ENCODE peak calls at places on chromosomes 2 and 18, in seven cellular contexts. S, Z, D, L, N, Q and M are unnamed samples.

GRCh38 chr2:23544589-23545295 is 159.8 kb downstream of the KLHL29 start:
- DNase-seq in L (no peak), D (no peak), Q (no peak), Z (no peak), N (no peak), S (no peak), M (peak)

GRCh38 chr2:215973954-215974699 is 39.2 kb downstream of the MREG start:
- DNase-seq in L (peak), Q (peak), S (no peak), N (no peak), D (no peak), Z (peak), M (no peak)

GRCh38 chr2:235605306-235605998 is 111.6 kb downstream of the AGAP1 start:
- DNase-seq in S (peak), Q (peak), D (peak), L (peak), N (no peak), Z (peak), M (peak)

GRCh38 chr2:159118115-159118858 is 149.8 kb downstream of the TANC1 start:
- DNase-seq in Z (peak), N (peak), S (peak), L (peak), Q (peak), D (peak), M (peak)

GRCh38 chr2:199370150-199370780 is 87.5 kb downstream of the SATB2 start:
- DNase-seq in L (peak), S (no peak), Q (peak), N (no peak), Z (peak), D (no peak), M (no peak)

GRCh38 chr2:71505086-71505769 is 51.9 kb downstream of the DYSF start:
- DNase-seq in N (no peak), Z (peak), S (no peak), D (no peak), L (no peak), Q (no peak), M (no peak)

GRCh38 chr2:144914622-144915230 is 394.8 kb upstream of the ZEB2 start:
- DNase-seq in Z (no peak), N (no peak), D (no peak), S (no peak), Q (peak), L (peak), M (no peak)

GRCh38 chr18:2906522-2907458 is 60.0 kb downstream of the EMILIN2 start:
- DNase-seq in S (no peak), N (peak), Q (peak), L (peak), D (no peak), Z (no peak), M (no peak)

GRCh38 chr2:219286436-219287115 is 7.4 kb downstream of the DNAJB2 start:
- DNase-seq in Q (no peak), Z (no peak), L (peak), D (no peak), N (no peak), S (no peak), M (no peak)

GRCh38 chr2:8662239-8662879 is 19.5 kb upstream of the ID2 start:
- DNase-seq in S (no peak), D (no peak), Q (peak), Z (peak), N (peak), L (peak), M (no peak)

GRCh38 chr18:76457957-76458356 is 37.1 kb downstream of the ZNF516 start:
- DNase-seq in Q (no peak), Z (no peak), N (no peak), D (no peak), S (no peak), L (no peak), M (no peak)

GRCh38 chr2:187890690-187891089 is 336.5 kb upstream of the TFPI start:
- DNase-seq in Q (no peak), L (no peak), N (no peak), D (no peak), Z (no peak), S (no peak), M (no peak)

GRCh38 chr2:49251766-49252165 is 97.5 kb upstream of the FSHR start:
- DNase-seq in Q (peak), D (no peak), Z (peak), N (no peak), S (peak), L (peak), M (no peak)

GRCh38 chr2:121099329-121100318 is 185.4 kb downstream of the TFCP2L1 start:
- DNase-seq in N (no peak), Z (no peak), L (peak), D (no peak), Q (peak), S (no peak), M (no peak)

GRCh38 chr2:221245772-221246171 is 326.3 kb downstream of the EPHA4 start:
- DNase-seq in S (no peak), Z (no peak), L (no peak), N (no peak), Q (no peak), D (no peak), M (no peak)

GRCh38 chr2:458431-458827 is 170.5 kb upstream of the ALKAL2 start:
- DNase-seq in N (no peak), L (no peak), Q (no peak), D (no peak), S (no peak), Z (no peak), M (no peak)

GRCh38 chr2:65431417-65432226 is 777 bp downstream of the SPRED2 start:
- DNase-seq in S (no peak), Q (no peak), D (no peak), L (peak), N (peak), Z (peak), M (peak)

GRCh38 chr2:181770145-181770544 is 89.8 kb upstream of the NEUROD1 start:
- DNase-seq in N (no peak), S (no peak), L (no peak), D (no peak), Z (peak), Q (no peak), M (no peak)

GRCh38 chr2:229446316-229446715 is 175.2 kb upstream of the PID1 start:
- DNase-seq in L (peak), Q (no peak), S (no peak), Z (no peak), N (no peak), D (no peak), M (no peak)

GRCh38 chr2:19568809-19569208 is 210.4 kb upstream of the OSR1 start:
- DNase-seq in S (no peak), Q (no peak), N (no peak), D (no peak), Z (no peak), L (no peak), M (no peak)

GRCh38 chr18:46329736-46330246 is 225.6 kb downstream of the HAUS1 start:
- DNase-seq in L (no peak), D (no peak), N (no peak), Q (no peak), Z (no peak), S (no peak), M (no peak)

GRCh38 chr2:1726558-1726957 is 17.8 kb downstream of the PXDN start:
- DNase-seq in S (no peak), N (no peak), L (no peak), Z (no peak), Q (no peak), D (no peak), M (no peak)

GRCh38 chr18:7317804-7318231 is 86.9 kb downstream of the LRRC30 start:
- DNase-seq in Q (no peak), Z (no peak), D (no peak), S (no peak), L (no peak), N (no peak), M (no peak)

GRCh38 chr2:200782243-200782642 is 29.5 kb upstream of the BZW1 start:
- DNase-seq in D (no peak), Q (no peak), Z (peak), L (no peak), N (no peak), S (peak), M (no peak)

GRCh38 chr2:25246001-25246400 is 77.6 kb upstream of the POMC start:
- DNase-seq in N (no peak), Q (no peak), Z (no peak), L (no peak), D (no peak), S (no peak), M (no peak)

GRCh38 chr18:46264255-46264654 is 160.1 kb downstream of the HAUS1 start:
- DNase-seq in N (no peak), S (no peak), D (no peak), Q (no peak), L (no peak), Z (peak), M (no peak)

GRCh38 chr2:170974304-170974993 is 45.4 kb downstream of the GORASP2 start:
- DNase-seq in L (peak), Z (peak), S (peak), Q (peak), D (no peak), N (no peak), M (no peak)

GRCh38 chr2:96102596-96103387 is 13.6 kb downstream of the ADRA2B start:
- DNase-seq in L (no peak), Q (no peak), S (no peak), Z (no peak), D (no peak), N (no peak), M (no peak)

GRCh38 chr2:62304429-62305417 is 108.8 kb downstream of the B3GNT2 start:
- DNase-seq in Q (peak), N (peak), L (no peak), S (peak), Z (peak), D (no peak), M (peak)

GRCh38 chr18:55968550-55968949 is 380.6 kb upstream of the TCF4 start:
- DNase-seq in D (no peak), L (peak), N (no peak), Z (peak), S (no peak), Q (peak), M (no peak)

GRCh38 chr2:85791704-85792565 is 38.1 kb downstream of the ATOH8 start:
- DNase-seq in S (no peak), Z (no peak), Q (no peak), N (no peak), D (no peak), L (no peak), M (no peak)

GRCh38 chr2:53755022-53755630 is 12.5 kb upstream of the CHAC2 start:
- DNase-seq in N (no peak), Q (peak), Z (peak), D (no peak), L (peak), S (no peak), M (peak)

GRCh38 chr2:83602753-83603152 is 856.3 kb downstream of the SUCLG1 start:
- DNase-seq in N (no peak), D (no peak), L (no peak), Q (no peak), Z (no peak), S (no peak), M (no peak)

GRCh38 chr2:147396890-147397289 is 447.9 kb upstream of the ACVR2A start:
- DNase-seq in D (no peak), N (no peak), Z (no peak), Q (no peak), S (no peak), L (no peak), M (no peak)